ENCODE peak calls at places on chromosome 17, in five cellular contexts. One of them, this sample, is unnamed.

GRCh38 chr17:70137451-70138230 is 31.7 kb upstream of the KCNJ2 start:
- DNase-seq in AG10803: peak; percentile 97
- DNase-seq in CD8-positive, alpha-beta T cell: no peak
- DNase-seq in brain microvascular endothelial cell: peak; percentile 76
- DNase-seq in osteoblast: peak; percentile 48
- DNase-seq in this sample: peak; percentile 92

GRCh38 chr17:2124391-2124790 is 69.5 kb downstream of the HIC1 start:
- DNase-seq in osteoblast: no peak
- DNase-seq in AG10803: no peak
- DNase-seq in brain microvascular endothelial cell: no peak
- DNase-seq in CD8-positive, alpha-beta T cell: no peak
- DNase-seq in this sample: no peak

GRCh38 chr17:74151551-74152315 is 51.7 kb upstream of the RPL38 start:
- DNase-seq in CD8-positive, alpha-beta T cell: no peak
- DNase-seq in brain microvascular endothelial cell: no peak
- DNase-seq in AG10803: no peak
- DNase-seq in osteoblast: no peak
- DNase-seq in this sample: no peak

GRCh38 chr17:4901648-4902344 is 1.1 kb downstream of the CHRNE start:
- DNase-seq in osteoblast: peak; percentile 90
- DNase-seq in brain microvascular endothelial cell: peak; percentile 22
- DNase-seq in CD8-positive, alpha-beta T cell: peak; percentile 41
- DNase-seq in AG10803: no peak
- DNase-seq in this sample: peak; percentile 11

GRCh38 chr17:16477255-16477654 is 14.7 kb downstream of the LRRC75A start:
- DNase-seq in AG10803: peak; percentile 85
- DNase-seq in CD8-positive, alpha-beta T cell: no peak
- DNase-seq in brain microvascular endothelial cell: peak; percentile 72
- DNase-seq in osteoblast: peak; percentile 99
- DNase-seq in this sample: peak; percentile 85

GRCh38 chr17:18101828-18102227 is 6.7 kb upstream of the MYO15A start:
- DNase-seq in brain microvascular endothelial cell: no peak
- DNase-seq in osteoblast: peak; percentile 25
- DNase-seq in CD8-positive, alpha-beta T cell: no peak
- DNase-seq in AG10803: no peak
- DNase-seq in this sample: no peak

GRCh38 chr17:74086992-74087391 is 116.5 kb upstream of the RPL38 start:
- DNase-seq in CD8-positive, alpha-beta T cell: no peak
- DNase-seq in osteoblast: no peak
- DNase-seq in brain microvascular endothelial cell: no peak
- DNase-seq in AG10803: no peak
- DNase-seq in this sample: no peak

GRCh38 chr17:64448665-64449512 is at the start of gene MILR1:
- DNase-seq in CD8-positive, alpha-beta T cell: no peak
- DNase-seq in brain microvascular endothelial cell: peak; percentile 77
- DNase-seq in AG10803: peak; percentile 68
- DNase-seq in osteoblast: peak; percentile 86
- DNase-seq in this sample: peak; percentile 94

GRCh38 chr17:68356520-68356919 is 65.2 kb downstream of the ARSG start:
- DNase-seq in CD8-positive, alpha-beta T cell: peak; percentile 68
- DNase-seq in osteoblast: no peak
- DNase-seq in brain microvascular endothelial cell: peak; percentile 34
- DNase-seq in AG10803: no peak
- DNase-seq in this sample: no peak

GRCh38 chr17:7858487-7858832 is 657 bp downstream of the CYB5D1 start:
- DNase-seq in CD8-positive, alpha-beta T cell: peak; percentile 22
- DNase-seq in brain microvascular endothelial cell: peak; percentile 29
- DNase-seq in AG10803: peak; percentile 58
- DNase-seq in osteoblast: peak; percentile 95
- DNase-seq in this sample: peak; percentile 61

GRCh38 chr17:62627904-62628603 is 584 bp downstream of the MRC2 start:
- DNase-seq in osteoblast: peak; percentile 95
- DNase-seq in AG10803: peak; percentile 80
- DNase-seq in CD8-positive, alpha-beta T cell: peak; percentile 16
- DNase-seq in brain microvascular endothelial cell: peak; percentile 54
- DNase-seq in this sample: peak; percentile 92

GRCh38 chr17:42221886-42222745 is 27.8 kb upstream of the GHDC start:
- DNase-seq in CD8-positive, alpha-beta T cell: peak; percentile 68
- DNase-seq in brain microvascular endothelial cell: peak; percentile 48
- DNase-seq in osteoblast: peak; percentile 87
- DNase-seq in AG10803: peak; percentile 45
- DNase-seq in this sample: peak; percentile 42

GRCh38 chr17:4740025-4740351 is 260 bp upstream of the CXCL16 start:
- DNase-seq in AG10803: no peak
- DNase-seq in brain microvascular endothelial cell: no peak
- DNase-seq in CD8-positive, alpha-beta T cell: no peak
- DNase-seq in osteoblast: peak; percentile 83
- DNase-seq in this sample: no peak

GRCh38 chr17:2571523-2572303 is 21.7 kb upstream of the PAFAH1B1 start:
- DNase-seq in AG10803: no peak
- DNase-seq in brain microvascular endothelial cell: no peak
- DNase-seq in CD8-positive, alpha-beta T cell: no peak
- DNase-seq in osteoblast: no peak
- DNase-seq in this sample: no peak

DNA sequence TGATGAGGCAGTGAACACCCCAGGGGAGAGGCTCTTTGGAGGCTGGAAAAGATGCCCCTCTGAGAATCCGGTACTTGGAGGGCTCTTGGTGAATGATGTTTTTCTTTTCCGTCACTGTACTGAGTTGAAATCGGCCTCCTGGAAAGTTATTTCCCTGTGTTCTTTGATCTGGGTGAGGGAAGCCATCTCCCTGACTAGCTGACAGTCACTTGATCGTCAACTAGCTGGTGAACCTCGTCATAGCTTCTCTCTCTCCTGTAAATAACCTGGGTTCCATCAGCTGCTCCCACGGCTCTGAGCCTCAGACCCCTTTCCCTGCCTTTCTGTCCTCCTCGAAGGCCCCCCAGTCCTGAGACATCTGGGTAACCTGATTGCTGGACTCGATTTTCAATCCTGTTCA is 27.3 kb downstream of the SOCS3 start:
- DNase-seq in AG10803: no peak
- DNase-seq in brain microvascular endothelial cell: no peak
- DNase-seq in osteoblast: no peak
- DNase-seq in CD8-positive, alpha-beta T cell: no peak
- DNase-seq in this sample: no peak
- H3K4me3 ChIP-seq in AG10803: no peak overlapping the region
- H3K4me3 ChIP-seq in brain microvascular endothelial cell: no peak overlapping the region
- H3K4me3 ChIP-seq in osteoblast: no peak overlapping the region
- H3K4me3 ChIP-seq in CD8-positive, alpha-beta T cell: no peak overlapping the region
- H3K4me3 ChIP-seq in this sample: no peak overlapping the region

GRCh38 chr17:48598727-48599126 is 5.1 kb upstream of the HOXB5 start:
- DNase-seq in osteoblast: no peak
- DNase-seq in AG10803: no peak
- DNase-seq in brain microvascular endothelial cell: no peak
- DNase-seq in CD8-positive, alpha-beta T cell: no peak
- DNase-seq in this sample: no peak

GRCh38 chr17:48596735-48597491 is 3.3 kb upstream of the HOXB5 start:
- DNase-seq in CD8-positive, alpha-beta T cell: no peak
- DNase-seq in brain microvascular endothelial cell: no peak
- DNase-seq in AG10803: no peak
- DNase-seq in osteoblast: no peak
- DNase-seq in this sample: no peak

GRCh38 chr17:48596000-48596734 is 2.6 kb upstream of the HOXB5 start:
- DNase-seq in CD8-positive, alpha-beta T cell: no peak
- DNase-seq in brain microvascular endothelial cell: no peak
- DNase-seq in AG10803: no peak
- DNase-seq in osteoblast: no peak
- DNase-seq in this sample: no peak

GRCh38 chr17:48597775-48598631 is 4.4 kb upstream of the HOXB5 start:
- DNase-seq in AG10803: peak; percentile 87
- DNase-seq in CD8-positive, alpha-beta T cell: no peak
- DNase-seq in brain microvascular endothelial cell: no peak
- DNase-seq in osteoblast: no peak
- DNase-seq in this sample: no peak

GRCh38 chr17:48597492-48597774 is 3.9 kb upstream of the HOXB5 start:
- DNase-seq in AG10803: no peak
- DNase-seq in CD8-positive, alpha-beta T cell: no peak
- DNase-seq in brain microvascular endothelial cell: no peak
- DNase-seq in osteoblast: no peak
- DNase-seq in this sample: no peak
- H3K4me3 ChIP-seq in AG10803: peak overlapping the region; percentile 70
- H3K4me3 ChIP-seq in CD8-positive, alpha-beta T cell: peak overlapping the region; percentile 56
- H3K4me3 ChIP-seq in brain microvascular endothelial cell: peak overlapping the region; percentile 51
- H3K4me3 ChIP-seq in osteoblast: peak overlapping the region; percentile 58
- H3K4me3 ChIP-seq in this sample: no peak overlapping the region

DNA sequence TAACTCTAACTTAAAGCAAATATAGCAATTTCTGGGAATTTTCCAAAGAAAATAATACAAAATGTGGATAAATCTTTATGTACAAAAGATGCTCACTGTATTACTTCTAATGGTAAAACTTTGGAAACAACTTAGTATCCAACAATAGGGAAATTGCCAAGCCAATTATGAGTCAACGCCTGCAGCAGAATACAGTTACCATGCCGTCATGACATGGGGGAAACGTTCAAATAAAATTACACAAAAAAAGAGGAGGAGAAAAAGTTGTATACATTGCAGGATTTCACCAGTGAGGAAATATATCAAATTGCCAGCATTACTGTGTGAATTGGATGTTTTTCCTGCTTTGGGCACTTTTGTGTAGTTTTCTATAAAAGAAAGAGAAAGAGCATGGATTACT is 469.6 kb downstream of the SOX9 start:
- DNase-seq in AG10803: peak; percentile 68
- DNase-seq in CD8-positive, alpha-beta T cell: no peak
- DNase-seq in osteoblast: peak; percentile 92
- DNase-seq in brain microvascular endothelial cell: peak; percentile 43
- DNase-seq in this sample: peak; percentile 86
- H3K4me3 ChIP-seq in AG10803: peak overlapping the region; percentile 87
- H3K4me3 ChIP-seq in CD8-positive, alpha-beta T cell: no peak overlapping the region
- H3K4me3 ChIP-seq in osteoblast: peak overlapping the region; percentile 90
- H3K4me3 ChIP-seq in brain microvascular endothelial cell: peak overlapping the region; percentile 98
- H3K4me3 ChIP-seq in this sample: peak overlapping the region; percentile 66

GRCh38 chr17:82848022-82848592 is 8.3 kb upstream of the ZNF750 start:
- DNase-seq in osteoblast: peak; percentile 93
- DNase-seq in AG10803: peak; percentile 9
- DNase-seq in brain microvascular endothelial cell: peak; percentile 20
- DNase-seq in CD8-positive, alpha-beta T cell: peak; percentile 53
- DNase-seq in this sample: peak; percentile 37

GRCh38 chr17:82843904-82844640 is 4.2 kb upstream of the ZNF750 start:
- DNase-seq in osteoblast: peak; percentile 19
- DNase-seq in brain microvascular endothelial cell: no peak
- DNase-seq in AG10803: no peak
- DNase-seq in CD8-positive, alpha-beta T cell: no peak
- DNase-seq in this sample: no peak

GRCh38 chr17:82844796-82845162 is 5.0 kb upstream of the ZNF750 start:
- DNase-seq in AG10803: no peak
- DNase-seq in CD8-positive, alpha-beta T cell: no peak
- DNase-seq in brain microvascular endothelial cell: no peak
- DNase-seq in osteoblast: peak; percentile 46
- DNase-seq in this sample: no peak

GRCh38 chr17:82846061-82846691 is 6.4 kb upstream of the ZNF750 start:
- DNase-seq in brain microvascular endothelial cell: no peak
- DNase-seq in osteoblast: peak; percentile 61
- DNase-seq in CD8-positive, alpha-beta T cell: no peak
- DNase-seq in AG10803: no peak
- DNase-seq in this sample: no peak

DNA sequence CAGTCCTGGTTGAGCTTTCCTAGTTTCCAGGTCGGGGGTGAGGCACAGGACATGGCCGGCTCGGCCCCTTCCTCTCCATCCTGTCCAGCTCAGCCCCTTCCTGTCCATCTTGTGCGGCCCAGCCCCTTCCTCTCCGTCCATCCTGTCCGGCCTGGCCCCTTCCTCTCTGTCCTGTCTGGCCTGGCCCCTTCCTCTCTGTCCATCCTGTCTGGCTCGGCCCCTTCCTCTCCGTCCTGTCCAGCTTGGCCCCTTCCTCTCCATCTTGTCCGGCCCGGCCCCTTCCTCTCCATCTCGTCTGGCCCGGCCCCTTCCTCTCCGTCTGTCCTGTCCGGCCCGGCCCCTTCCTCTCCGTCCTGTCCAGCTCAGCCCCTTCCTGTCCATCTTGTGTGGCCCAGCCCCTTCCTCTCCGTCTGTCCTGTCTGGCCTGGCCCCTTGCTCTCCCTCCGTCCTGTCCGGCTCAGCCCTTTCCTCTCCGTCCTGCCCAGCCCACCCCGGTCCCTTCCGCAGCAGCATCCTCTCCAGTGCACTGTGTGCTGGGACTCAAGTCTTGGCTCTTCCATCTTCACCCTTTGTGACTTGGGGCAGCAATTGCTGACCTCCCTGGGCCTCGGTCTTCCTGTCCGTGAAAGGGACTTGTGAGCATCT is 5.5 kb upstream of the ZNF750 start:
- DNase-seq in AG10803: no peak
- DNase-seq in brain microvascular endothelial cell: peak; percentile 27
- DNase-seq in CD8-positive, alpha-beta T cell: no peak
- DNase-seq in osteoblast: peak; percentile 2
- DNase-seq in this sample: no peak
- H3K4me3 ChIP-seq in AG10803: no peak overlapping the region
- H3K4me3 ChIP-seq in brain microvascular endothelial cell: peak overlapping the region; percentile 50
- H3K4me3 ChIP-seq in CD8-positive, alpha-beta T cell: no peak overlapping the region
- H3K4me3 ChIP-seq in osteoblast: no peak overlapping the region
- H3K4me3 ChIP-seq in this sample: no peak overlapping the region

GRCh38 chr17:80068301-80069160 is 32.1 kb downstream of the CCDC40 start:
- DNase-seq in osteoblast: peak; percentile 83
- DNase-seq in AG10803: peak; percentile 8
- DNase-seq in CD8-positive, alpha-beta T cell: no peak
- DNase-seq in brain microvascular endothelial cell: peak; percentile 59
- DNase-seq in this sample: peak; percentile 55

GRCh38 chr17:80070375-80071115 is 30.8 kb upstream of the GAA start:
- DNase-seq in osteoblast: peak; percentile 88
- DNase-seq in AG10803: peak; percentile 8
- DNase-seq in CD8-positive, alpha-beta T cell: no peak
- DNase-seq in brain microvascular endothelial cell: no peak
- DNase-seq in this sample: no peak

GRCh38 chr17:80069886-80070177 is 31.5 kb upstream of the GAA start:
- DNase-seq in CD8-positive, alpha-beta T cell: no peak
- DNase-seq in AG10803: peak; percentile 26
- DNase-seq in brain microvascular endothelial cell: no peak
- DNase-seq in osteoblast: peak; percentile 29
- DNase-seq in this sample: no peak

GRCh38 chr17:80067393-80067986 is 31.0 kb downstream of the CCDC40 start:
- DNase-seq in osteoblast: no peak
- DNase-seq in CD8-positive, alpha-beta T cell: no peak
- DNase-seq in brain microvascular endothelial cell: no peak
- DNase-seq in AG10803: no peak
- DNase-seq in this sample: no peak

DNA sequence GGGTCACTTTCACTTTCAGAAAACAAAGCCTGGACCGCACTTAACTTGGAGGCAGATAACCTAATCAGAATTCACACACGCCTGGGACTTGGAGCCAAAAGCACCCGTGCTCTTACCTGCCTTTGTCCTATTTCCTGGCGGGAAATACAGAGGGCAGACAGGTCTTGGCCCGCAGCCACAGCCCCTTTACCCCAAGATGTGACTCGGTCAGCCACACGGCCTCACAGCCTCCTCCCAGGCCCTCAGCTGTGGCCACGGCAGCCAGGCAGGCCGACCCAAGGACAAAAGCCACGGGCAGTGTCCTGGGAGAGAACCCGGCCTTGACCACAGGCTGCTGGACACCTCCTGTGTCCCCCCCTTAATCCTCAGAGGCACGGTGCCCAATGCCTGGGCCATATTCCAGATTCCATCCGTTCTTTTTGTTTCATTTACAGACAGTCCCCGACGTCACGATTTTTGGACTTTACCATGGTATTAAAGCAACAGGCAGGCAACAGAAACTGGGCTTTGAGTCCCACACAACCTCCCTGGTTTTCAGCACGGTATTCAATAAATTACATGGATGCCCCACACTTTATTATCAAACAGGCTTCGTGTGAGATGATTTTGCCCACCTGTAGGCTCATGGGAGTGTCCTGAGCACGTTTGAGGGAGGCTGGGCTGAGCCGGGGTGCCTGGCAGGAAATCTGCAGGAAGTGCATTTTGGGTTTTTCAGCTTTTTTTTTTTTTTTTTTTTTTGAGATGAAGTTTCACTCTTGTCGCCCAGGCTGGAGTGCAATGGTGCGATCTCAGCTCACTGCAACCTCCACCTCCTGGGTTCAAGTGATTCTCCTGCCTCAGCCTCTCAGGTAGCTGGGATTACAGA is 30.0 kb upstream of the GAA start:
- DNase-seq in CD8-positive, alpha-beta T cell: no peak
- DNase-seq in osteoblast: peak; percentile 92
- DNase-seq in AG10803: peak; percentile 66
- DNase-seq in brain microvascular endothelial cell: no peak
- DNase-seq in this sample: no peak
- H3K4me3 ChIP-seq in CD8-positive, alpha-beta T cell: no peak overlapping the region
- H3K4me3 ChIP-seq in osteoblast: peak overlapping the region; percentile 77
- H3K4me3 ChIP-seq in AG10803: peak overlapping the region; percentile 53
- H3K4me3 ChIP-seq in brain microvascular endothelial cell: peak overlapping the region; percentile 9
- H3K4me3 ChIP-seq in this sample: peak overlapping the region; percentile 5

This sample was measured in foreskin fibroblast.